ENCODE peak calls at places on chromosomes 3 and 15, in eight cellular contexts. F is stomach, C is GM23338, R is transverse colon, U is breast epithelium, S is HCT116, I is spleen, Y is HepG2. Q is an unnamed sample.

GRCh38 chr15:85533949-85534543 is 153.6 kb downstream of the AKAP13 start:
- DNase-seq in F (no peak), C (no peak), R (peak; percentile 35), U (no peak), S (no peak), I (no peak), Y (no peak), Q (no peak)

GRCh38 chr3:139121513-139122220 is 77.0 kb upstream of the PRR23C start:
- DNase-seq in F (no peak), C (no peak), R (peak; percentile 71), U (no peak), S (no peak), I (no peak), Y (peak; percentile 67), Q (peak; percentile 91)

GRCh38 chr3:105352976-105353375 is 13.7 kb upstream of the ALCAM start:
- DNase-seq in F (no peak), C (no peak), R (no peak), U (no peak), S (no peak), I (no peak), Y (no peak), Q (no peak)

GRCh38 chr3:160695906-160696305 is 18.9 kb downstream of the ARL14 start:
- DNase-seq in F (no peak), C (no peak), R (no peak), U (no peak), S (no peak), I (no peak), Y (no peak), Q (no peak)

GRCh38 chr3:124860599-124860998 is 26.6 kb downstream of the ITGB5 start:
- DNase-seq in F (peak; percentile 46), C (no peak), R (peak; percentile 58), U (peak; percentile 70), S (peak; percentile 80), I (no peak), Y (peak; percentile 28), Q (no peak)

GRCh38 chr15:68623301-68623892 is 44.6 kb downstream of the CORO2B start:
- DNase-seq in F (no peak), C (no peak), R (no peak), U (no peak), S (no peak), I (no peak), Y (no peak), Q (no peak)

GRCh38 chr15:39242345-39242744 is 338.5 kb upstream of the THBS1 start:
- DNase-seq in F (no peak), C (no peak), R (no peak), U (peak; percentile 67), S (no peak), I (no peak), Y (no peak), Q (no peak)

GRCh38 chr15:27743638-27744037 is 355.5 kb downstream of the OCA2 start:
- DNase-seq in F (no peak), C (no peak), R (no peak), U (no peak), S (no peak), I (no peak), Y (no peak), Q (peak; percentile 53)

GRCh38 chr3:177906573-177907229 is 629.5 kb upstream of the KCNMB2 start:
- DNase-seq in F (no peak), C (no peak), R (no peak), U (no peak), S (no peak), I (no peak), Y (no peak), Q (no peak)

GRCh38 chr3:194586839-194587238 is 46.4 kb downstream of the TMEM44 start:
- DNase-seq in F (no peak), C (no peak), R (no peak), U (no peak), S (no peak), I (no peak), Y (no peak), Q (no peak)

GRCh38 chr3:152638707-152639450 is 196.1 kb upstream of the P2RY1 start:
- DNase-seq in F (no peak), C (no peak), R (no peak), U (peak; percentile 64), S (no peak), I (no peak), Y (no peak), Q (no peak)

GRCh38 chr3:134527037-134527436 is 41.2 kb downstream of the CEP63 start:
- DNase-seq in F (no peak), C (peak; percentile 73), R (no peak), U (no peak), S (no peak), I (peak; percentile 75), Y (peak; percentile 16), Q (no peak)

GRCh38 chr3:139953131-139953910 is 18.3 kb downstream of the CLSTN2 start:
- DNase-seq in F (no peak), C (no peak), R (no peak), U (no peak), S (no peak), I (no peak), Y (no peak), Q (no peak)

GRCh38 chr3:85377115-85377514 is 418.3 kb downstream of the CADM2 start:
- DNase-seq in F (no peak), C (no peak), R (no peak), U (no peak), S (no peak), I (no peak), Y (no peak), Q (no peak)

GRCh38 chr3:179837374-179837773 is 184.5 kb downstream of the USP13 start:
- DNase-seq in F (no peak), C (peak; percentile 35), R (no peak), U (no peak), S (no peak), I (no peak), Y (no peak), Q (no peak)

GRCh38 chr15:40785814-40786213 is 16.0 kb downstream of the C15orf62 start:
- DNase-seq in F (no peak), C (no peak), R (no peak), U (no peak), S (no peak), I (no peak), Y (no peak), Q (no peak)

DNA sequence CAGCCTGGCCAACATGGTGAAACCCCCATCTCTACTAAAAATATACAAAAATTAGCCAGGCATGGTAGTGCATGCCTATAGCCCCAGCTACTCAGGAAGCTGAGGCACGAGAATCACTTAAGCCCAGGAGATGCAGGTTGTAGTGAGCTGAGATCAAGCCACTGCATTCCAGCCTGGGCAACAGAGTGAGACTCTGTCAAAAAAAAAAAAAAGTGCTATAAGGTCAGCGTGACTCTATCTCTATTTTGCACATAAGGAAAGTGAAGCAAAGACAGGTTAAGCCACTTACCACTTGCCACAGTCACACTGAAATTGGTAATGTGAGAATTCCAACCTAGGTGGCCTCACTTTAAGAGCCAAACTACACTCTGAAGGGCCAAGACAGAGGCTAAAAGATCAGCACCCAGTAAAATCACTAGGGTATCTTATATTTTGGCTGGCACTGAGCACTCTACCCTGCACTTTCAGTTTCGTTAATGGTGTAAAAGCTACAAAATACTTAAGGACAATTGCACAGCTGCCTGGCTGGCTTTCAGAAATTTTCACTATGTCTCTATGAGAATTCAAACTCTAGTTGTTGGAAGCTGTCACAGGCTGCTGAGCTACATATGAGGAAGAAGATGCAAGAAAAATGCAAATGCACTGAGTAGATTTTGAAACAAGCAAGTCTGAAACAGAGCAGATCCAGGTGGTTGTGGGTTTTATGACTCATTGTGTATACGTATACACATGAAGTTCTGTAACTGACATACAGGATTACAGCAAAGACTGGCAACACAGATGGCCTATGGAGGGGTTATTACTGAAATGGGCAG is 32.7 kb downstream of the TRANK1 start:
- DNase-seq in F (no peak), C (no peak), R (no peak), U (no peak), S (no peak), I (no peak), Y (peak; percentile 10), Q (no peak)
- TF ChIP-seq POLR2AphosphoS5 in F (no peak), C (no peak), R (peak; percentile 16), U (no peak), S (no peak), I (peak; percentile 45), Y (no peak), Q (no peak)

GRCh38 chr3:108555966-108556581 is 33.2 kb downstream of the CIP2A start:
- DNase-seq in F (no peak), C (no peak), R (no peak), U (no peak), S (no peak), I (no peak), Y (no peak), Q (no peak)

GRCh38 chr3:108552267-108553159 is 36.7 kb downstream of the CIP2A start:
- DNase-seq in F (no peak), C (peak; percentile 69), R (no peak), U (no peak), S (peak; percentile 19), I (no peak), Y (peak; percentile 35), Q (no peak)

GRCh38 chr3:108554233-108554632 is 35.0 kb downstream of the CIP2A start:
- DNase-seq in F (no peak), C (no peak), R (no peak), U (no peak), S (no peak), I (no peak), Y (no peak), Q (no peak)

GRCh38 chr3:108554913-108555571 is 34.2 kb downstream of the CIP2A start:
- DNase-seq in F (no peak), C (no peak), R (no peak), U (no peak), S (no peak), I (no peak), Y (no peak), Q (no peak)
- H3K4me3 ChIP-seq in F (no peak overlapping the region), C (no peak overlapping the region), R (no peak overlapping the region), U (no peak overlapping the region), S (no peak overlapping the region), I (no peak overlapping the region), Y (no peak overlapping the region), Q (no peak overlapping the region)

DNA sequence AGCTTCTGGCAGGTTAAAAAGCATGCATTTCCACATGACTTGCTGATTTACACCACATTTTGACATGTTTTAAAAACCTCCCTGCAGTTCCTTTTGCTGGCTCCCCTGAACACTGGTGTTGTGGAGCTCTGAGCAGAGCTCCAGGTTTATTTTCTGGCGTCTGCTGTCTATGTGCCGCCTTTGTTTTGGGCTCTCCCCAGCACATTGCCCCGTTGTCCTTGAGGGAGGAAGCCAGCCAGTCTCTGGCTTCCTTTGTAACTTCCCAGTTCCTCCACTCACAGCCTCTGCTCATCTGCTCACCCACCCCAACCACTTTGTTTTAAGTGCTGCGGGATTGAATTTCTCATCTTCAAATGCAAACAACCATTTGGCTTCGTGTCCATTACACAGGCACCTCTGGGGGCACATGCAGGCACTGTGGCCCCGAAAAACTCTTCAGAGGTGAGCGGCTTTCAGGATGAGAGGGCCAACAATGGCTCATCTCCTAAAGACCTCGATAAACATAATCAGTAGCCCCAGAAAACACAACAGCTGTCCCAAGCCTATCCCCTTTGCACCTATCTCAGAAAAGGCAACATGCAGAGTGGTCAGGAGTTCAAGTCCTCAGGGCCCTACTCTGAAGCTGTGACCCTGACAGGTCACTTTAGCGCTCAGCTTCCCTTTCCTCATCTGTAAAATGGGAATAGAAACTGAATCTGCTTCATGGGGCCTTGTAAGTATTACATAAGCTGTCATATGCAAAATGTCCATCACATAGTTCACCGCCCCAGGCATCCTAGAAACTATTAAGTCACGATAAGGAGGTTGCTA is 1.4 kb upstream of the MEF2A start:
- DNase-seq in F (no peak), C (no peak), R (peak; percentile 19), U (peak; percentile 38), S (no peak), I (no peak), Y (peak; percentile 36), Q (no peak)
- H3K27ac ChIP-seq in F (peak overlapping the region; percentile 94), C (no peak overlapping the region), R (peak overlapping the region; percentile 97), U (peak overlapping the region; percentile 98), S (peak overlapping the region; percentile 80), I (peak overlapping the region; percentile 97), Y (no peak overlapping the region), Q (peak overlapping the region; percentile 99)

GRCh38 chr3:12716605-12717121 is 42.4 kb downstream of the TMEM40 start:
- DNase-seq in F (no peak), C (no peak), R (no peak), U (no peak), S (no peak), I (no peak), Y (no peak), Q (no peak)
- TF ChIP-seq POLR2AphosphoS5 in F (no peak), C (no peak), R (no peak), U (no peak), S (no peak), I (no peak), Y (no peak), Q (no peak)